ENCODE peak calls at places on chromosomes 11 and 22, in nine cellular contexts. H is A549, Y is HCT116, W is K562, K is GM23338, R is GM12878, U is HL-60, A is HepG2, F is SK-N-SH. Z is an unnamed sample.

GRCh38 chr11:8959546-8960166 is 4.6 kb downstream of the TMEM9B start:
- DNase-seq in H (peak), Y (peak), W (peak), K (peak), R (peak), U (peak), A (peak), F (peak), Z (peak)

GRCh38 chr11:41309111-41309522 is 150.3 kb downstream of the LRRC4C start:
- DNase-seq in H (no peak), Y (no peak), W (no peak), K (peak), R (peak), U (no peak), A (no peak), F (peak), Z (no peak)

GRCh38 chr22:28408702-28409101 is 270.9 kb downstream of the TTC28 start:
- DNase-seq in H (no peak), Y (no peak), W (no peak), K (no peak), R (no peak), U (no peak), A (no peak), F (no peak), Z (no peak)

GRCh38 chr11:26623076-26623666 is 51.1 kb upstream of the MUC15 start:
- DNase-seq in H (peak), Y (no peak), W (no peak), K (no peak), R (no peak), U (no peak), A (no peak), F (no peak), Z (no peak)

GRCh38 chr11:12506502-12506921 is 129.1 kb downstream of the PARVA start:
- DNase-seq in H (no peak), Y (no peak), W (no peak), K (no peak), R (no peak), U (no peak), A (no peak), F (peak), Z (no peak)

GRCh38 chr11:130623909-130624668 is 175.6 kb downstream of the ADAMTS15 start:
- DNase-seq in H (no peak), Y (no peak), W (no peak), K (no peak), R (no peak), U (no peak), A (no peak), F (no peak), Z (no peak)

GRCh38 chr11:69383372-69383771 is 89.4 kb downstream of the MYEOV start:
- DNase-seq in H (no peak), Y (no peak), W (no peak), K (no peak), R (no peak), U (no peak), A (no peak), F (peak), Z (no peak)

GRCh38 chr11:131534611-131535010 is 164.2 kb downstream of the NTM start:
- DNase-seq in H (no peak), Y (no peak), W (no peak), K (no peak), R (no peak), U (no peak), A (no peak), F (no peak), Z (no peak)

GRCh38 chr22:40855104-40855959 is 1.1 kb downstream of the ST13 start:
- DNase-seq in H (no peak), Y (no peak), W (peak), K (no peak), R (no peak), U (peak), A (no peak), F (no peak), Z (no peak)

GRCh38 chr11:5608778-5609177 is 12.3 kb downstream of the TRIM6 start:
- DNase-seq in H (no peak), Y (no peak), W (no peak), K (no peak), R (no peak), U (no peak), A (no peak), F (no peak), Z (no peak)

GRCh38 chr11:2561283-2562180 is 116.7 kb downstream of the KCNQ1 start:
- DNase-seq in H (no peak), Y (no peak), W (no peak), K (no peak), R (no peak), U (peak), A (no peak), F (no peak), Z (no peak)

GRCh38 chr22:46075764-46076531 is 74.4 kb upstream of the PPARA start:
- DNase-seq in H (no peak), Y (no peak), W (no peak), K (no peak), R (no peak), U (no peak), A (no peak), F (no peak), Z (no peak)

GRCh38 chr11:22037505-22037904 is 155.4 kb upstream of the ANO5 start:
- DNase-seq in H (no peak), Y (no peak), W (no peak), K (peak), R (no peak), U (no peak), A (no peak), F (no peak), Z (no peak)

GRCh38 chr11:110305169-110306018 is 9.0 kb upstream of the RDX start:
- DNase-seq in H (no peak), Y (no peak), W (no peak), K (no peak), R (no peak), U (no peak), A (peak), F (peak), Z (no peak)

GRCh38 chr11:65555693-65556231 is 2.4 kb downstream of the LTBP3 start:
- DNase-seq in H (peak), Y (peak), W (peak), K (no peak), R (no peak), U (peak), A (peak), F (peak), Z (peak)

GRCh38 chr11:34213366-34213765 is 107.9 kb downstream of the NAT10 start:
- DNase-seq in H (peak), Y (no peak), W (no peak), K (no peak), R (no peak), U (no peak), A (no peak), F (no peak), Z (no peak)

GRCh38 chr11:29943347-29943746 is 73.5 kb downstream of the KCNA4 start:
- DNase-seq in H (no peak), Y (no peak), W (no peak), K (no peak), R (no peak), U (no peak), A (no peak), F (no peak), Z (no peak)

GRCh38 chr11:12148882-12149281 is 38.5 kb downstream of the MICAL2 start:
- DNase-seq in H (no peak), Y (no peak), W (no peak), K (no peak), R (no peak), U (no peak), A (peak), F (no peak), Z (no peak)

GRCh38 chr11:14854057-14854456 is 38.0 kb downstream of the CYP2R1 start:
- DNase-seq in H (no peak), Y (no peak), W (no peak), K (no peak), R (no peak), U (no peak), A (no peak), F (no peak), Z (no peak)

GRCh38 chr22:41619979-41620645 is 731 bp downstream of the DESI1 start:
- DNase-seq in H (no peak), Y (no peak), W (peak), K (peak), R (no peak), U (no peak), A (peak), F (peak), Z (no peak)

GRCh38 chr11:10493041-10493663 is 38.1 kb downstream of the AMPD3 start:
- DNase-seq in H (no peak), Y (no peak), W (no peak), K (no peak), R (no peak), U (no peak), A (no peak), F (no peak), Z (no peak)

GRCh38 chr22:19429950-19430889 is 1.3 kb downstream of the HIRA start:
- DNase-seq in H (no peak), Y (no peak), W (peak), K (peak), R (no peak), U (peak), A (peak), F (peak), Z (no peak)

GRCh38 chr11:44609783-44610155 is 44.3 kb downstream of the CD82 start:
- DNase-seq in H (no peak), Y (no peak), W (no peak), K (no peak), R (no peak), U (no peak), A (no peak), F (no peak), Z (no peak)

GRCh38 chr11:68028802-68029475 is 1.5 kb upstream of the NDUFS8 start:
- DNase-seq in H (no peak), Y (no peak), W (no peak), K (no peak), R (no peak), U (peak), A (no peak), F (no peak), Z (no peak)

GRCh38 chr22:40597541-40598453 is 38.7 kb downstream of the MRTFA start:
- DNase-seq in H (no peak), Y (no peak), W (no peak), K (no peak), R (no peak), U (no peak), A (no peak), F (no peak), Z (no peak)

GRCh38 chr11:64120951-64121569 is 44.9 kb downstream of the MACROD1 start:
- DNase-seq in H (no peak), Y (no peak), W (no peak), K (no peak), R (no peak), U (no peak), A (no peak), F (no peak), Z (no peak)

GRCh38 chr11:120540744-120541143 is 29.2 kb downstream of the GRIK4 start:
- DNase-seq in H (no peak), Y (no peak), W (no peak), K (no peak), R (no peak), U (no peak), A (peak), F (no peak), Z (no peak)

GRCh38 chr11:128725630-128726461 is 32.0 kb downstream of the FLI1 start:
- DNase-seq in H (no peak), Y (no peak), W (no peak), K (no peak), R (peak), U (peak), A (no peak), F (no peak), Z (no peak)

GRCh38 chr11:128726464-128727139 is 32.7 kb downstream of the FLI1 start:
- DNase-seq in H (no peak), Y (no peak), W (no peak), K (no peak), R (no peak), U (peak), A (no peak), F (no peak), Z (no peak)

GRCh38 chr11:128727811-128728431 is 34.0 kb downstream of the FLI1 start:
- DNase-seq in H (no peak), Y (no peak), W (no peak), K (no peak), R (no peak), U (no peak), A (no peak), F (no peak), Z (no peak)

GRCh38 chr11:128728767-128729587 is 35.1 kb downstream of the FLI1 start:
- DNase-seq in H (no peak), Y (no peak), W (no peak), K (no peak), R (no peak), U (no peak), A (no peak), F (no peak), Z (no peak)

GRCh38 chr11:128727320-128727719 is 33.4 kb downstream of the FLI1 start:
- DNase-seq in H (no peak), Y (no peak), W (no peak), K (no peak), R (no peak), U (no peak), A (no peak), F (no peak), Z (no peak)
- H3K27ac ChIP-seq in H (no peak), Y (no peak), W (no peak), K (no peak), R (peak), U (peak), A (no peak), F (no peak), Z (no peak)

DNA sequence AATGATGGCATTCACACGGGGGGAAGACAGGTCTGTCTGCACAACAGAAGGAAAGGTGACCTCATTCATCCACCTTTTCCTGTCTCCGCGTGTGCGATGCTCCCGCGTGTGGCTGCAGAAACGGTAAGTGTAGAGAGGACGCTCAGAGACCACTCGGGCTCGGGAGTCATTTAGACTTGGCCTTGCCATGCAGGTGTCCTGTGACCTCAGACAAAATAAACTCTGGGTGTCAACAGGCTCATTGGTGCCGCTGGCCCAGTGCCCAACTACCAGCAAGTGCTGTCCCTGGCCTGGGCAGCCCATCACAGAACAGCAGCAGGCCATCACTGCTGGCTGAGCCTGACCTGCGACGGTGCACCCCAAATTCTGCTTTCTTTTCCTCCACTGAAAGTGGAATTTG is 48.1 kb upstream of the ARFGAP3 start:
- DNase-seq in H (no peak), Y (no peak), W (no peak), K (no peak), R (no peak), U (no peak), A (no peak), F (no peak), Z (no peak)
- TF ChIP-seq REST in H (no peak), Y (no peak), W (no peak), K (no peak), R (no peak), U (no peak), A (no peak), F (no peak), Z (no peak)

GRCh38 chr11:66978229-66978628 is 3.1 kb downstream of the C11orf86 start:
- DNase-seq in H (no peak), Y (no peak), W (no peak), K (no peak), R (no peak), U (no peak), A (no peak), F (no peak), Z (no peak)
- H3K27ac ChIP-seq in H (peak), Y (no peak), W (no peak), K (no peak), R (no peak), U (no peak), A (no peak), F (no peak), Z (no peak)

DNA sequence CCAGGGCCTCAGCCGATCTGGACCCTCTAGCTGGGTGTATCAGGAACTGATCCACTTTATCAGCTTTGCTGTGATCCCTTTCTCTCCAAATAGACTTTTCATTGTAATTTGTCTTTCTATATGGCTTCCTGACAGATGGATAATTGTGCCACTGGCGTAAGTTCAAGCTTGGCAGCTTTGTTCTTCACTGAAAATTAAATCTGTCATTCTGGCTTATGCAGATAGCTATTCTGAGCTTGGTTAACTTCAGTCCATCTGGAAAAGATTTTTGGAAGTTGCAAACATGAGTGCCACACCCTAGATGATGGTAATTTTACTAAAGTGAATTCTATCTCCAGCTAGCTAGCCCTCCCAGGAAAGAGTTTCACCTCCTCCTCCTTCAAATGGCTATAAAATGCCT is 8.1 kb downstream of the OR5A2 start:
- DNase-seq in H (no peak), Y (no peak), W (no peak), K (no peak), R (no peak), U (no peak), A (no peak), F (no peak), Z (no peak)
- TF ChIP-seq REST in H (no peak), Y (no peak), W (no peak), K (no peak), R (no peak), U (no peak), A (no peak), F (no peak), Z (no peak)

GRCh38 chr22:17855891-17856290 is 81.6 kb upstream of the BID start:
- DNase-seq in H (no peak), Y (no peak), W (no peak), K (no peak), R (no peak), U (no peak), A (no peak), F (peak), Z (no peak)
- H3K27ac ChIP-seq in H (no peak), Y (no peak), W (no peak), K (no peak), R (no peak), U (no peak), A (no peak), F (peak), Z (no peak)

Z was measured in Panc1.